ENCODE peak calls at places on chromosomes 4 and X, in ten cellular contexts. J is astrocyte of the spinal cord; T is activated CD4-positive, CD25-positive, alpha-beta regulatory T cell; X is NCI-H1417; D is Kasumi-1; I is lower leg skin; Y is OCI-M1; Q is A549; E is activated CD4-positive, alpha-beta T cell treated with anti-CD3 and anti-CD28 coated beads for 4 hours; R is cerebellar cortex. G is an unnamed sample.
A peak's percentile ranks its signal among the peaks of the same experiment; 100 is the strongest.

GRCh38 chr4:95835672-95836071 is 4.2 kb upstream of the PDHA2 start:
- DNase-seq in X (peak; percentile 2), D (peak; percentile 37), E (no peak), Y (peak; percentile 72), Q (no peak), R (peak; percentile 21), T (no peak), J (no peak), I (no peak), G (no peak)

GRCh38 chr4:140135529-140136021 is 18.4 kb downstream of the MAML3 start:
- DNase-seq in X (peak; percentile 80), Y (no peak), D (no peak), J (peak; percentile 38), T (no peak), E (no peak), R (no peak), I (no peak), Q (no peak), G (no peak)

GRCh38 chrX:46978341-46979291 is 66.4 kb downstream of the JADE3 start:
- DNase-seq in E (peak; percentile 66), J (peak; percentile 73), D (peak; percentile 60), Y (peak; percentile 86), I (peak; percentile 89), R (peak; percentile 46), T (peak; percentile 41), Q (peak; percentile 51), X (peak; percentile 37), G (peak; percentile 87)

GRCh38 chrX:10648608-10649007 is 28.2 kb upstream of the MID1 start:
- DNase-seq in R (no peak), E (no peak), I (no peak), T (no peak), X (no peak), D (no peak), J (peak; percentile 58), Y (peak; percentile 1), Q (no peak), G (no peak)

GRCh38 chrX:38628587-38628986 is 67.2 kb downstream of the TSPAN7 start:
- DNase-seq in E (no peak), Y (no peak), J (no peak), T (no peak), D (no peak), R (no peak), I (no peak), Q (no peak), X (no peak), G (no peak)

GRCh38 chr4:15562114-15562513 is 92.4 kb downstream of the CC2D2A start:
- DNase-seq in J (no peak), R (no peak), T (no peak), Y (no peak), D (no peak), E (no peak), Q (no peak), I (no peak), X (no peak), G (no peak)

GRCh38 chr4:125011646-125012045 is 299.1 kb upstream of the ANKRD50 start:
- DNase-seq in Y (no peak), D (no peak), R (no peak), Q (no peak), E (no peak), X (no peak), J (no peak), T (no peak), I (no peak), G (no peak)

GRCh38 chrX:134181261-134181660 is 55.7 kb upstream of the CCDC160 start:
- DNase-seq in Q (no peak), J (no peak), Y (peak; percentile 29), R (no peak), X (no peak), I (no peak), D (no peak), E (no peak), T (no peak), G (no peak)

GRCh38 chr4:102352774-102353173 is 7.5 kb upstream of the SLC39A8 start:
- DNase-seq in Y (no peak), E (no peak), J (no peak), T (no peak), X (no peak), I (no peak), D (no peak), R (peak; percentile 23), Q (no peak), G (no peak)

GRCh38 chr4:111946789-111947188 is 198.5 kb upstream of the FAM241A start:
- DNase-seq in I (no peak), E (no peak), Y (no peak), R (no peak), J (no peak), T (no peak), Q (no peak), D (no peak), X (no peak), G (no peak)

GRCh38 chr4:98653890-98654867 is 4.2 kb downstream of the TSPAN5 start:
- DNase-seq in Y (no peak), R (no peak), T (no peak), X (no peak), I (no peak), E (no peak), J (peak; percentile 94), D (no peak), Q (peak; percentile 25), G (no peak)

GRCh38 chr4:137664055-137664405 is 131.7 kb upstream of the PCDH18 start:
- DNase-seq in R (no peak), D (no peak), Q (no peak), I (no peak), E (no peak), X (no peak), T (no peak), Y (no peak), J (peak; percentile 84), G (no peak)

GRCh38 chr4:173367946-173368345 is 2.8 kb upstream of the SAP30 start:
- DNase-seq in D (no peak), J (peak; percentile 11), E (no peak), T (no peak), R (peak; percentile 17), I (no peak), Y (peak; percentile 80), Q (no peak), X (no peak), G (no peak)

GRCh38 chr4:66330125-66330524 is 659.8 kb upstream of the EPHA5 start:
- DNase-seq in R (no peak), X (no peak), T (no peak), Y (no peak), I (no peak), Q (no peak), D (no peak), J (peak; percentile 32), E (no peak), G (no peak)

GRCh38 chrX:112851161-112851779 is 10.6 kb upstream of the AMOT start:
- DNase-seq in T (no peak), Y (no peak), I (no peak), E (no peak), Q (no peak), R (no peak), X (no peak), D (no peak), J (no peak), G (no peak)

GRCh38 chrX:55801811-55802210 is 84.3 kb downstream of the RRAGB start:
- DNase-seq in Q (no peak), J (no peak), I (no peak), Y (peak; percentile 12), R (no peak), D (no peak), T (no peak), X (no peak), E (no peak), G (no peak)

GRCh38 chr4:136939781-136940180 is 592.5 kb downstream of the PCDH18 start:
- DNase-seq in J (no peak), D (no peak), Y (no peak), X (no peak), Q (no peak), I (no peak), E (no peak), T (no peak), R (no peak), G (no peak)

GRCh38 chr4:138953962-138954371 is 61.6 kb upstream of the NOCT start:
- DNase-seq in T (no peak), I (no peak), Q (no peak), X (no peak), R (no peak), Y (no peak), D (no peak), J (peak; percentile 96), E (no peak), G (no peak)

GRCh38 chrX:68895339-68896250 is 66.8 kb downstream of the EFNB1 start:
- DNase-seq in Y (no peak), I (no peak), E (no peak), R (peak; percentile 7), Q (no peak), T (no peak), D (no peak), X (no peak), J (peak; percentile 40), G (no peak)

G was measured in osteocyte.